ENCODE peak calls at places on chromosomes 7 and 10, in six cellular contexts. U, K, P, F, I and C are unnamed samples.

GRCh38 chr10:59143550-59143949 is 32.9 kb upstream of the PHYHIPL start:
- DNase-seq in F (no peak), I (no peak), U (no peak), K (no peak), P (no peak), C (no peak)

GRCh38 chr10:52442576-52442975 is 128.5 kb downstream of the DKK1 start:
- DNase-seq in F (no peak), P (no peak), K (no peak), U (no peak), I (no peak), C (no peak)

GRCh38 chr7:48035301-48035966 is at the start of gene C7orf57:
- DNase-seq in I (peak; percentile 96), U (peak; percentile 95), P (peak; percentile 95), F (peak; percentile 97), K (peak; percentile 95), C (peak; percentile 91)

GRCh38 chr10:58810751-58811150 is 298.1 kb downstream of the BICC1 start:
- DNase-seq in P (no peak), U (no peak), F (no peak), K (no peak), I (no peak), C (no peak)

GRCh38 chr10:54614062-54614461 is 187.0 kb downstream of the PCDH15 start:
- DNase-seq in P (no peak), I (no peak), F (no peak), K (no peak), U (no peak), C (no peak)

GRCh38 chr7:126605056-126605455 is 647.7 kb downstream of the GRM8 start:
- DNase-seq in I (no peak), U (no peak), F (no peak), P (no peak), K (no peak), C (no peak)

GRCh38 chr10:107103174-107104025 is 61.1 kb downstream of the SORCS1 start:
- DNase-seq in U (peak; percentile 82), K (no peak), I (no peak), F (no peak), P (no peak), C (no peak)

GRCh38 chr10:66045859-66046258 is 880.0 kb upstream of the LRRTM3 start:
- DNase-seq in K (no peak), F (no peak), P (no peak), I (no peak), U (no peak), C (no peak)

GRCh38 chr7:99563650-99564049 is 5.2 kb downstream of the ZNF655 start:
- DNase-seq in I (no peak), P (no peak), F (peak; percentile 52), U (no peak), K (peak; percentile 80), C (no peak)

GRCh38 chr10:58979713-58980112 is 196.7 kb upstream of the PHYHIPL start:
- DNase-seq in U (no peak), F (no peak), P (no peak), I (no peak), K (no peak), C (no peak)

GRCh38 chr7:82472966-82473365 is 29.4 kb upstream of the CACNA2D1 start:
- DNase-seq in P (peak; percentile 34), K (no peak), I (no peak), U (no peak), F (no peak), C (no peak)

GRCh38 chr10:129530486-129531065 is 63.5 kb downstream of the MGMT start:
- DNase-seq in F (no peak), U (no peak), I (no peak), K (no peak), P (peak; percentile 28), C (no peak)

GRCh38 chr7:131098527-131098926 is 229.1 kb upstream of the MKLN1 start:
- DNase-seq in K (no peak), U (no peak), I (no peak), P (no peak), F (no peak), C (peak; percentile 53)
- H3K4me1 ChIP-seq in K (peaks cover 84% of the 10 kb centered on the region), U (no peaks in the 10 kb centered on the region), I (peaks cover 3% of the 10 kb centered on the region), P (peaks cover 83% of the 10 kb centered on the region), F (peaks cover 56% of the 10 kb centered on the region), C (peaks cover 54% of the 10 kb centered on the region)

GRCh38 chr10:3813267-3813666 is 28.3 kb upstream of the KLF6 start:
- DNase-seq in P (no peak), K (no peak), F (no peak), U (no peak), I (no peak), C (no peak)

GRCh38 chr10:3813986-3814831 is 29.2 kb upstream of the KLF6 start:
- DNase-seq in K (no peak), P (peak; percentile 73), F (no peak), U (no peak), I (no peak), C (no peak)

GRCh38 chr10:3811331-3811870 is 26.4 kb upstream of the KLF6 start:
- DNase-seq in P (no peak), U (no peak), F (no peak), I (no peak), K (peak; percentile 51), C (peak; percentile 81)

GRCh38 chr10:3814832-3815209 is 29.8 kb upstream of the KLF6 start:
- DNase-seq in I (no peak), K (no peak), F (no peak), U (no peak), P (no peak), C (no peak)

DNA sequence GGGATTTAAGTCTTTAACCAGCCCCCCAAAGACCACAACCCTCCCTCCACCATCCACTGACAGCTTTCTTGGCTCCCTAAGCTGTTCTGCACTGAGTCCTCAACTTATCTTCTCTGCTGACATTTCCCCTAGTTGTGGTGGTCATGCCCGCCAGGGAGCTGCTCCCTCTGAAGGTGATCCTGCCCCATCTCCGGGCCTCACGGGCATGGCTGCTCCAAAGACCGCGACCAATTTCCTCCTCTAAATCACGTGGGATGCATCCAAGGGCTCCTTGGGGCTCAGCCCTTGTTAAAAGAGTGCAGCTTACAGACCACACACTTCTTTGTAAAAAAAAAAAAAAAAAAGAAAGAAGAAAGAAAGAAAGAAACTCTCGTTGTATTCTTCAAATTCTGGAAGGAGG is 27.1 kb upstream of the KLF6 start:
- DNase-seq in U (no peak), F (no peak), K (no peak), P (no peak), I (no peak), C (no peak)
- H3K4me1 ChIP-seq in U (peaks cover 13% of the 10 kb centered on the region), F (peaks cover 52% of the 10 kb centered on the region), K (peaks cover 17% of the 10 kb centered on the region), P (peaks cover 38% of the 10 kb centered on the region), I (no peaks in the 10 kb centered on the region), C (peaks cover 47% of the 10 kb centered on the region)

DNA sequence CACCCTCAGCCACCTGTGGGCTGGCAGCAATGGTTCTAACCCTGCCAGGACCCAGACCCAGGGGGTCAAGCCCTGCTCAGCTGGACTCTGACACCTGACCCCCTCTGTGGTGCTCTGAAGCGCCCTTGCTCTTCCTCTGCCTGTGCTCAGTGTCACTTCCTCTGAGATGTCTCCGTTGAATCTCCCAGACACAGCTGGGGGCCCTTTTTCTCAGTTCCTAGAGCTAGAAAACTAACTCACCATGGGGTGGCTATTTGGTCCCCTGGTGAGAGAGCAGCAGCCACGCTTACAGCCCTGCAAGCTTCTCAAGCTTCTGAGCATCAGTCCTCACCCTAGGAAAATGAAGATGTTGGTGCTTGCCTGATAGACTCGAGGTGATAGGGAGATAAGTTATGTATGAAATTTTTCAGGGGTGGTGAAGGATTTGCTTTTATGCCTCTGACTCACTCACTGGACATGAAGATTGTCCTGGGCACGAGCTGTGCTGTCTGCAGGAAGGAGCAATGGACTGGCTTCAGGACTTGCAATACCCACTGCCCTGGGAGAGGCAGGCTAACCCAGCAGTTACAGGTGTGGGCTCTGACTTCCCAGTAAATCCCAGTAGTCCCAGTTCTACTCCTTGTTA is 29.6 kb downstream of the COL13A1 start:
- DNase-seq in F (no peak), I (no peak), P (no peak), K (no peak), U (no peak), C (no peak)
- H3K4me1 ChIP-seq in F (no peaks in the 10 kb centered on the region), I (no peaks in the 10 kb centered on the region), P (peaks cover 3% of the 10 kb centered on the region), K (no peaks in the 10 kb centered on the region), U (peaks cover 10% of the 10 kb centered on the region), C (no peaks in the 10 kb centered on the region)

DNA sequence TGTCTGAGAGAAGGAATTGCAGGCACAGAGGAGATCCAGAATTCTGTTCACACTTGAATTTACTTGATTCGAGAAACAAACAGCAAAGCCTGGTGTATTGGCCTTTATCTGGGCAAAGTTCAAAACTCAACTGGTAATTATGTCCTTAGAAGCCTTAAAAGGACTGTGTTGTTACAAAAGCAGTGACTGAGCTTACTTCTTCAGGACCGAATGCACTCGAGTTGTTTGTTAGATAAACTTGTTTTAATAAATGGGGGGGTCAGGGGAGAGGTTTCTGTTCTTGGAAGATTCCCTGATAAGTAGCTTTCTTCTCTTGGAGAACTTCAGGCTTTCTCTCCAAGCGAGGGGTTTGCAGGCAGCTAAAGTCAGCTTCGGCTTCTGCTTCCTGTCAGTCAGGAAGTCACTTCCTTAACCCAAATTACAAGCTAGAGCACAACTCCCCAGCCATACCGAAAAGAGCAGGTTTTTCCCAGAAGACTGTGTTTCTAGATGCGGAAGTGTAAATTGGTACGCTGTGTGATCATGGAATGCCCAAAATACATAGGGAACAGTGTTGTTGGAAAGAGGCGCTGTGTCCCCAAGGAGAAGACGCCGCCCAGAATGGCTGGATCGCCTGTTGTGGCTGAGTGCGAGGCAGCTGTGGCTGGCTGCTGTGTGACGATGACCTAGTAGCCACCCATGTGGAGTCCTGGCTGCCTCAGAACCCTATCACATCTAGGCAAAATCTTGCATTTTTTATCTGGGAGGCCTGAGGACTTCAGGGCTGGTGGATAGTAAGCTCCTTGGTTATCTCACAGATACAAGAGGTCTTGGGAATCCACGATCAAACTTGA is 110.4 kb downstream of the TCF7L2 start:
- DNase-seq in F (no peak), U (no peak), K (no peak), I (peak; percentile 80), P (peak; percentile 74), C (no peak)
- H3K4me1 ChIP-seq in F (peaks cover 81% of the 10 kb centered on the region), U (peaks cover 33% of the 10 kb centered on the region), K (peaks cover 43% of the 10 kb centered on the region), I (peaks cover 29% of the 10 kb centered on the region), P (peaks cover 22% of the 10 kb centered on the region), C (peaks cover 48% of the 10 kb centered on the region)